ENCODE peak calls at places on chromosomes 2 and 18, in five cellular contexts. W is tibial nerve, K is pancreas, V is epithelial cell of esophagus, Z is AG09309. A is an unnamed sample.

GRCh38 chr2:218569038-218569431 is 396 bp downstream of the CNOT9 start:
- DNase-seq in V (peak), W (peak), K (peak), Z (peak), A (no peak)

GRCh38 chr2:112156152-112156986 is 18.2 kb downstream of the FBLN7 start:
- DNase-seq in W (no peak), K (no peak), Z (peak), V (peak), A (peak)

GRCh38 chr2:100919316-100919715 is 82.8 kb upstream of the RPL31 start:
- DNase-seq in Z (no peak), W (no peak), V (no peak), K (no peak), A (no peak)

GRCh38 chr18:22370414-22370813 is 47.3 kb downstream of the CTAGE1 start:
- DNase-seq in W (no peak), K (no peak), V (no peak), Z (no peak), A (no peak)

GRCh38 chr2:26629346-26629630 is 11.9 kb downstream of the CIB4 start:
- DNase-seq in W (no peak), Z (no peak), K (no peak), V (no peak), A (no peak)

GRCh38 chr2:205461678-205462665 is 220.3 kb upstream of the NRP2 start:
- DNase-seq in V (peak), Z (no peak), W (no peak), K (no peak), A (no peak)

GRCh38 chr2:20671036-20671735 is 4.2 kb downstream of the GDF7 start:
- DNase-seq in V (no peak), K (no peak), Z (no peak), W (no peak), A (no peak)

GRCh38 chr2:241859436-241860183 is 916 bp upstream of the PDCD1 start:
- DNase-seq in K (no peak), W (peak), V (no peak), Z (no peak), A (no peak)

GRCh38 chr2:197378494-197378972 is 56.3 kb downstream of the SF3B1 start:
- DNase-seq in W (peak), Z (no peak), V (peak), K (peak), A (no peak)

GRCh38 chr2:36381965-36382364 is 26.4 kb downstream of the CRIM1 start:
- DNase-seq in Z (no peak), K (no peak), V (no peak), W (no peak), A (no peak)

GRCh38 chr2:20558391-20559150 is 92.3 kb downstream of the HS1BP3 start:
- DNase-seq in W (no peak), V (no peak), K (no peak), Z (no peak), A (no peak)

GRCh38 chr2:181656450-181657261 is at the start of gene CERKL:
- DNase-seq in Z (no peak), K (peak), V (peak), W (no peak), A (no peak)

GRCh38 chr2:17573085-17573805 is 32.7 kb downstream of the VSNL1 start:
- DNase-seq in K (no peak), V (peak), Z (no peak), W (no peak), A (no peak)

GRCh38 chr2:55013936-55014335 is 36.3 kb downstream of the RTN4 start:
- DNase-seq in Z (no peak), K (no peak), W (no peak), V (no peak), A (no peak)
- TF ChIP-seq CTCF in Z (no peak), K (no peak), W (no peak), V (no peak), A (no peak)

DNA sequence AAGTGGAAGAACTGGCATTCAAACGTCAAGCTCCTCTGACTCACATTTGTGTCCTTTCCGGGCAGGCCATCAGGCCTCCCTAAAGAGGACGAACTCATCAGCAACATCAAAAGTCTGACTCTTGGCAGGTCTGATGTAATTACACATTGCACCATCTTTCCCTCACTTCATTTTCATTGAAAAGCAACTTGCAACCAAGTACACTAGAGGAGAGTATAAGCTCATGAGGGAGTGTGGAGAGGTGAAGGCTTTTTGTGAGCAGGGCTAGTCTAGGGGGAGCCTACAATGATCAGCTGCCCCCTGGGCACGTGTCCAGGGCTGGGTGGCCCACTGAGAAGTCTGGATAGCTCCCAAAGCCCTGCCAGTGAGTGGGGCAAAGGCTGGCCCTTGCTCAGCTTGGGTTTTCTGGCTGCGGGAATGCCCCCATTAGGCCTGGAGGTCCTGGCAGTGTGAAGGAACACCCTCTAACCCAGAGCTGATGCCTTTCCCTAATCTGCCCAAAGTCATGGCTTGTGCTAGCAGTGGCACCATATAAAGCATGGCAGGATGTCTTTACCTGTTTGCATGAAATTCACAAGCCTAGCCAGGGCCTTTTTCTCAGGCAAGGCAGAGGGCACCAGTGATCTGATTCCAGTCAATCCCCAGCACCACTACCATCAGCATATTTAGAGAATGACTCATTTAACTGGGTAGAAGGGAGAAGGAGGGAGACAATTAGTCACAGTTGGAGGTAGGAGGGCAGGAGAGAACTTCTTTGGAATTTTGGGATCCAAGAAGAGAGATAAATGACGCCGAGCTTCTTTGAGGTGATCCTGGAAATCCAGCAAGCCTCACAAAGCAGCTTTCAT is 8.5 kb upstream of the DAW1 start:
- DNase-seq in W (peak), Z (peak), V (peak), K (no peak), A (peak)
- TF ChIP-seq CTCF in W (no peak), Z (peak), V (peak), K (no peak), A (peak)

DNA sequence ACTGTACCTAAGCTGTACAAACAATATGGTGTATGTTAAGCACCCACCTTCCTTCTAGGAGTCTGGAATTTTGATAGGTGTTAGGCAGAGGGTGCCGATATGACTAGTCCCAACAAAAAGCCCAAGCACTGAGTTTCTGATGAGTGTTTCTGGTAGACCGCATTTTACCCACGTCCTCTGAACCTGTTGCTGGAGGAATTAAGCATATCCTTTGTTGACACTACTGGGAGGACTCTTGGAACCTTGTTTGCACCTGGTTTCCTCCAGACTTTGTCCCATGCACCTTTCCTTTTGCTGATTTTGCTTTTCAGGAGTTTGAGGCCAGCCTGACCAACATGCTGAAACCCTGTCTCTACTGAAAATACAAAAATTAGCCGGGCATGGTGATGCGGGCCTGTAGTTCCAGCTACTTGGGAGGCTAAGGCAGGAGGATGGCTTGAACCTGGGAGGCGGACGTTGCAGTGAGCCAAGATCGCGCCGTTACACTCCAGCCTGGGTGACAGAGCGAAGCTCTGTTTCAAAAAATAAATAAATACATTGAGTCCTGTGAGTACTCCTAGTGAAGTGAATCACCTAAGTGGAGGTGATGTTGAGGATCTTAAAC is 11.4 kb upstream of the SPAST start:
- DNase-seq in W (no peak), K (no peak), Z (no peak), V (no peak), A (no peak)
- TF ChIP-seq CTCF in W (no peak), K (no peak), Z (no peak), V (no peak), A (no peak)

GRCh38 chr2:130884013-130884412 is 47.3 kb downstream of the ARHGEF4 start:
- DNase-seq in V (no peak), W (no peak), K (no peak), Z (no peak), A (no peak)

GRCh38 chr2:130882111-130882510 is 45.4 kb downstream of the ARHGEF4 start:
- DNase-seq in V (peak), K (no peak), Z (no peak), W (no peak), A (no peak)

GRCh38 chr2:130883520-130883919 is 46.8 kb downstream of the ARHGEF4 start:
- DNase-seq in V (no peak), W (no peak), K (no peak), Z (no peak), A (no peak)

GRCh38 chr2:130882991-130883390 is 46.3 kb downstream of the ARHGEF4 start:
- DNase-seq in V (no peak), K (no peak), W (no peak), Z (no peak), A (no peak)

DNA sequence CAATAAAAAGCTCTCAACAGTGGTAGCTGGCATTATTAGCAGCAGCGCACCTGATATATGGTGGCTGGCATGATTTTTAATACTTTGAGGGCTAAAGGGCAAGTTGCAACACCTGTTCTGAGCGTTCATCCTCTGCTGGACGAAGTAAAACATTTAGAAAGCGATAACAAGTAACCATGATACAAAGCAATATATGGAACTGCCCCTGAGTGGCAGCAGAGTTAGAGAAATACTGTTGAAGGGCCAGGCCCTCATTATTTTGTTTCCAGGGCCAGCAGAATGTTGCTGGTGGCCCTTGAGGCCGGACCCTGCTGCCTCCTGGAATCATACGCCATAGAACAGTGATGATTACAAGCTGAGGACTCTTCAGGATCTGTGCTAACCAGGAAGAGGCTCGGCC is 47.8 kb downstream of the ARHGEF4 start:
- DNase-seq in Z (no peak), W (no peak), K (no peak), V (no peak), A (no peak)
- TF ChIP-seq CTCF in Z (no peak), W (no peak), K (no peak), V (peak), A (no peak)

GRCh38 chr2:194166818-194167217 is 1490.2 kb upstream of the SLC39A10 start:
- DNase-seq in W (no peak), Z (no peak), V (peak), K (peak), A (no peak)
- TF ChIP-seq CTCF in W (no peak), Z (peak), V (peak), K (peak), A (peak)

GRCh38 chr2:71465961-71466300 is 12.6 kb downstream of the DYSF start:
- DNase-seq in V (no peak), Z (no peak), W (no peak), K (no peak), A (no peak)
- TF ChIP-seq CTCF in V (no peak), Z (no peak), W (no peak), K (no peak), A (no peak)